ENCODE peak calls at places on chromosomes 3 and 15, in four cellular contexts. S is mammary epithelial cell; Q is stimulated activated CD4-positive, alpha-beta T cell treated with anti-CD3 and anti-CD28 coated beads, TNF-alpha, amount 100 ng/mL, for 4 hours; B is Daoy. P is an unnamed sample.

GRCh38 chr3:122510878-122511481 is 3.8 kb downstream of the KPNA1 start:
- DNase-seq in S (no peak), Q (no peak), B (no peak), P (no peak)

GRCh38 chr3:51777985-51778384 is 1.1 kb downstream of the IQCF6 start:
- DNase-seq in S (no peak), Q (no peak), B (no peak), P (no peak)

GRCh38 chr3:171157286-171157685 is 130.8 kb upstream of the SLC2A2 start:
- DNase-seq in S (no peak), Q (no peak), B (no peak), P (no peak)

GRCh38 chr15:89749951-89750559 is 994 bp downstream of the MESP1 start:
- DNase-seq in S (no peak), Q (no peak), B (peak), P (no peak)

GRCh38 chr3:54366007-54366406 is 243.7 kb downstream of the CACNA2D3 start:
- DNase-seq in S (no peak), Q (no peak), B (no peak), P (no peak)

GRCh38 chr15:38843736-38844590 is 279.3 kb upstream of the RASGRP1 start:
- DNase-seq in S (no peak), Q (no peak), B (peak), P (peak)

GRCh38 chr3:98962189-98962930 is 60.9 kb upstream of the DCBLD2 start:
- DNase-seq in S (peak), Q (no peak), B (peak), P (peak)

GRCh38 chr3:46266598-46266997 is 24.3 kb downstream of the CCR3 start:
- DNase-seq in S (no peak), Q (no peak), B (no peak), P (peak)

GRCh38 chr3:58306662-58307286 is 454 bp downstream of the HTD2 start:
- DNase-seq in S (peak), Q (peak), B (peak), P (peak)